ENCODE peak calls at places on chromosome 16, in four cellular contexts. W is endothelial cell, L is smooth muscle cell of the brain vasculature, B is HuH-7. K is an unnamed sample.

GRCh38 chr16:11497329-11497805 is 89.4 kb downstream of the LITAF start:
- DNase-seq in W (no peak), L (peak), B (no peak), K (no peak)

GRCh38 chr16:50620646-50621451 is 60.3 kb downstream of the SNX20 start:
- DNase-seq in L (no peak), W (no peak), B (no peak), K (no peak)

GRCh38 chr16:48617711-48618148 is 7.8 kb upstream of the N4BP1 start:
- DNase-seq in L (no peak), W (no peak), B (no peak), K (no peak)

GRCh38 chr16:77111057-77111456 is 79.9 kb upstream of the MON1B start:
- DNase-seq in L (no peak), W (no peak), B (no peak), K (no peak)

GRCh38 chr16:80015566-80015965 is 415.0 kb upstream of the MAF start:
- DNase-seq in W (no peak), B (no peak), L (no peak), K (no peak)

GRCh38 chr16:10558746-10559641 is 21.4 kb downstream of the EMP2 start:
- DNase-seq in L (no peak), W (no peak), B (no peak), K (no peak)

GRCh38 chr16:50369133-50369804 is 481 bp upstream of the BRD7 start:
- DNase-seq in W (no peak), B (no peak), L (no peak), K (no peak)

GRCh38 chr16:21656795-21657768 is 4.7 kb upstream of the IGSF6 start:
- DNase-seq in B (peak), W (peak), L (peak), K (no peak)

GRCh38 chr16:11994187-11995119 is 17.9 kb downstream of the SNX29 start:
- DNase-seq in B (no peak), W (no peak), L (no peak), K (no peak)

GRCh38 chr16:53041196-53041977 is 11.3 kb downstream of the CHD9NB start:
- DNase-seq in L (no peak), W (peak), B (no peak), K (no peak)

GRCh38 chr16:75004460-75004859 is 5.6 kb downstream of the ZNRF1 start:
- DNase-seq in L (no peak), W (no peak), B (no peak), K (no peak)

GRCh38 chr16:68377667-68378420 is 67.0 kb downstream of the PRMT7 start:
- DNase-seq in W (no peak), L (no peak), B (no peak), K (no peak)

GRCh38 chr16:10671729-10672128 is 23.0 kb downstream of the TEKT5 start:
- DNase-seq in B (no peak), W (no peak), L (no peak), K (no peak)

GRCh38 chr16:22898874-22899348 is 84.9 kb downstream of the HS3ST2 start:
- DNase-seq in B (peak), W (peak), L (peak), K (peak)

GRCh38 chr16:4382795-4383357 is 11.2 kb downstream of the VASN start:
- DNase-seq in B (no peak), W (no peak), L (no peak), K (no peak)

K was measured in progenitor cell of endocrine pancreas.